ENCODE peak calls at places on chromosomes 5 and 9, in ten cellular contexts. B is adrenal gland, G is neural progenitor cell, T is right atrium auricular region, P is ovary, J is heart left ventricle, C is Peyer's patch, H is mucosa of descending colon, W is fibroblast of lung, U is tibial nerve. F is an unnamed sample.

GRCh38 chr9:76680716-76681431 is 83.4 kb upstream of the PCA3 start:
- DNase-seq in H (no peak), J (no peak), P (no peak), W (no peak), C (no peak), T (no peak), G (no peak), B (no peak), U (no peak), F (no peak)

GRCh38 chr5:57700072-57700471 is 217.5 kb upstream of the ACTBL2 start:
- DNase-seq in B (no peak), P (no peak), C (no peak), W (no peak), J (peak; percentile 20), H (no peak), U (no peak), G (no peak), T (no peak), F (no peak)

GRCh38 chr5:53256746-53257145 is 147.2 kb upstream of the MOCS2 start:
- DNase-seq in G (no peak), T (peak; percentile 59), C (no peak), H (no peak), U (no peak), P (no peak), J (peak; percentile 18), W (peak; percentile 98), B (no peak), F (no peak)

GRCh38 chr9:113692264-113692663 is 183.8 kb upstream of the ZNF618 start:
- DNase-seq in B (no peak), G (no peak), T (no peak), J (no peak), W (no peak), P (no peak), H (no peak), C (no peak), U (no peak), F (no peak)

GRCh38 chr5:116454417-116454927 is 120.2 kb downstream of the SEMA6A start:
- DNase-seq in J (peak; percentile 20), G (peak; percentile 69), C (no peak), U (no peak), T (no peak), P (no peak), W (peak; percentile 96), H (no peak), B (no peak), F (no peak)

GRCh38 chr5:1936413-1936812 is 53.7 kb upstream of the IRX4 start:
- DNase-seq in T (no peak), J (no peak), C (no peak), W (no peak), G (no peak), U (no peak), B (no peak), H (no peak), P (no peak), F (no peak)

GRCh38 chr9:108687360-108687981 is 168.3 kb downstream of the ACTL7B start:
- DNase-seq in J (no peak), H (no peak), T (peak; percentile 5), B (no peak), G (no peak), P (no peak), W (peak; percentile 34), C (no peak), U (no peak), F (no peak)

GRCh38 chr9:98031935-98032334 is 24.6 kb upstream of the NANS start:
- DNase-seq in W (peak; percentile 73), C (no peak), B (no peak), P (no peak), U (no peak), H (no peak), J (no peak), G (no peak), T (no peak), F (no peak)

GRCh38 chr5:43156388-43156787 is 35.6 kb upstream of the NIM1K start:
- DNase-seq in C (no peak), U (no peak), H (no peak), G (no peak), J (no peak), T (no peak), B (no peak), W (peak; percentile 59), P (no peak), F (no peak)

GRCh38 chr5:41519801-41520200 is 9.4 kb upstream of the PLCXD3 start:
- DNase-seq in J (no peak), W (no peak), T (no peak), C (no peak), H (no peak), U (no peak), B (no peak), P (no peak), G (no peak), F (no peak)
- TF ChIP-seq CTCF in J (no peak), W (peak; percentile 3), T (no peak), C (no peak), H (no peak), U (no peak), B (peak; percentile 10), P (no peak), G (peak; percentile 17), F (no peak)

DNA sequence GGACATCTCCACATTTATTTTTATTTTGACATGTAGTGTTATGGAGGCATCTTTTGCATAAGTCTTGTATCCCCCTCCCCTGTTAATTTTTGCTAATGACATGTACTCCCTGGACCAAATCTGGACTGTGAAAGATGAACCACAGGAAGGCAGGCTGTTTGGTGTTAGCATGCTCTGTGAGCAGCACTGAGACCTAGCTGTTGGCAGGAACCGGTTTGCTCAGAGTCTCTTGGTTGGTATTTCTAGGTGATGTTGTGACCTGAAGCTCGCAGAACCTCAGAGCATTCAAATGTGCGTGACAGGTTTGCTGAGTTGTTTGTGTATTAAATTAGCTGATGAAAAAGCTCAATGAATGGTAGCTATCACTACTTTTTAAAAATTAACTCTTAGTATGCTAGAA is 53.6 kb upstream of the PHF2 start:
- DNase-seq in C (no peak), B (no peak), P (no peak), J (no peak), H (no peak), G (no peak), W (no peak), U (no peak), T (no peak), F (no peak)
- H3K36me3 ChIP-seq in C (no peaks in the 10 kb centered on the region), B (no peaks in the 10 kb centered on the region), P (no peaks in the 10 kb centered on the region), J (peaks cover 65% of the 10 kb centered on the region), H (no peaks in the 10 kb centered on the region), G (no peaks in the 10 kb centered on the region), W (peaks cover 2% of the 10 kb centered on the region), U (peaks cover 53% of the 10 kb centered on the region), T (peaks cover 9% of the 10 kb centered on the region), F (no peaks in the 10 kb centered on the region)

GRCh38 chr5:162882629-162883028 is 554.8 kb upstream of the CCNG1 start:
- DNase-seq in J (no peak), B (no peak), P (no peak), C (no peak), G (no peak), W (no peak), U (no peak), H (no peak), T (no peak), F (no peak)

GRCh38 chr5:162888268-162888667 is 549.1 kb upstream of the CCNG1 start:
- DNase-seq in U (no peak), C (no peak), W (no peak), G (no peak), B (no peak), J (no peak), P (no peak), T (no peak), H (no peak), F (no peak)

DNA sequence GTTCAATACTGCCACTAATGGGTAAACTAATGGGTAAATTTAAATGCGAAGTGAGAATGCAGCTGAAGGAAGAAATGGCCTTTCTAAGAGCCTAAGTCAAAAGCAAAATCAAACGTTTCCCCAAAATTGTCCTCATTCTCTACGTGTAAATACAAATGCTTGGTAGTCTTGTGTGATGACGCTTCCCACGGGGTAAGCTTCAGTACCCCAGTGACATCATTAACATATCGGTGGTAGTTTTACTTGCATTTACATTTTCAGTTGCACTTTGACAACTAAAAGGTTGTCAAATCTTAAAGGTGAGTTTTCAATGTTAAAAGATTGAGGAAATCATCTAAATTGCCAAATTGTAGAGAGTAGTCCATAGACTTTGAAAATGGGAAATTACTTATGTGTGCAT is 550.7 kb upstream of the CCNG1 start:
- DNase-seq in J (no peak), G (no peak), C (no peak), U (no peak), B (no peak), W (no peak), P (no peak), H (no peak), T (no peak), F (no peak)
- TF ChIP-seq CTCF in J (no peak), G (no peak), C (no peak), U (no peak), B (no peak), W (no peak), P (no peak), H (no peak), T (no peak), F (no peak)

GRCh38 chr9:131149678-131150033 is 24.3 kb downstream of the NUP214 start:
- DNase-seq in J (no peak), C (no peak), T (no peak), G (no peak), H (no peak), B (no peak), P (no peak), W (no peak), U (no peak), F (no peak)
- H3K36me3 ChIP-seq in J (peaks cover 100% of the 10 kb centered on the region), C (no peaks in the 10 kb centered on the region), T (peaks cover 99% of the 10 kb centered on the region), G (peaks cover 27% of the 10 kb centered on the region), H (peaks cover 18% of the 10 kb centered on the region), B (no peaks in the 10 kb centered on the region), P (no peaks in the 10 kb centered on the region), W (peaks cover 15% of the 10 kb centered on the region), U (peaks cover 100% of the 10 kb centered on the region), F (peaks cover 41% of the 10 kb centered on the region)